ENCODE peak calls at places on chromosomes 1 and 21, in eight cellular contexts. U is K562, Z is IMR-90, O is tibial artery, T is dorsolateral prefrontal cortex, V is colonic mucosa, N is transverse colon, D is PC-3. C is an unnamed sample.

GRCh38 chr1:93963585-93963984 is 54.4 kb upstream of the GCLM start:
- DNase-seq in D (no peak), T (no peak), Z (no peak), U (no peak), O (no peak), V (peak; percentile 47), N (peak; percentile 41), C (no peak)

GRCh38 chr1:226990133-226990716 is 50.1 kb downstream of the COQ8A start:
- DNase-seq in N (peak; percentile 81), V (peak; percentile 88), D (no peak), Z (no peak), U (no peak), O (no peak), T (no peak), C (no peak)

GRCh38 chr1:204731509-204731908 is 46.0 kb upstream of the LRRN2 start:
- DNase-seq in T (no peak), N (no peak), V (peak; percentile 8), Z (no peak), U (no peak), D (no peak), O (no peak), C (no peak)

GRCh38 chr1:236494586-236495207 is 29.1 kb upstream of the LGALS8 start:
- DNase-seq in D (no peak), N (no peak), T (no peak), V (no peak), U (no peak), Z (peak; percentile 18), O (no peak), C (no peak)

GRCh38 chr1:208688656-208689315 is 444.6 kb upstream of the PLXNA2 start:
- DNase-seq in V (no peak), U (no peak), D (no peak), Z (no peak), O (no peak), N (no peak), T (no peak), C (no peak)

GRCh38 chr1:18941221-18942141 is 15.0 kb downstream of the IFFO2 start:
- DNase-seq in Z (peak; percentile 97), D (peak; percentile 63), U (no peak), T (peak; percentile 87), O (no peak), N (no peak), V (no peak), C (peak; percentile 66)

GRCh38 chr21:44793269-44794030 is 8.2 kb downstream of the UBE2G2 start:
- DNase-seq in Z (peak; percentile 58), V (peak; percentile 54), O (no peak), D (peak; percentile 83), T (no peak), U (peak; percentile 78), N (peak; percentile 47), C (peak; percentile 39)

GRCh38 chr1:96370752-96371151 is 350.8 kb upstream of the PTBP2 start:
- DNase-seq in V (no peak), O (no peak), U (no peak), Z (peak; percentile 96), N (no peak), D (peak; percentile 68), T (no peak), C (no peak)

GRCh38 chr1:153438599-153438998 is 21.9 kb downstream of the S100A7 start:
- DNase-seq in D (no peak), Z (no peak), O (no peak), T (no peak), U (no peak), V (no peak), N (no peak), C (no peak)

GRCh38 chr1:16088996-16089395 is 15.5 kb upstream of the FAM131C start:
- DNase-seq in O (no peak), V (no peak), Z (peak; percentile 86), D (peak; percentile 82), N (no peak), T (no peak), U (peak; percentile 48), C (no peak)

GRCh38 chr1:155127105-155127671 is 488 bp upstream of the EFNA1 start:
- DNase-seq in D (peak; percentile 86), Z (peak; percentile 57), U (peak; percentile 41), V (peak; percentile 91), O (peak; percentile 74), N (peak; percentile 89), T (peak; percentile 86), C (peak; percentile 88)

GRCh38 chr1:88175631-88176226 is 508.3 kb upstream of the PKN2 start:
- DNase-seq in U (no peak), N (peak; percentile 11), O (no peak), T (peak; percentile 70), V (peak; percentile 61), Z (peak; percentile 30), D (peak; percentile 31), C (no peak)

GRCh38 chr1:210681158-210681557 is 352.5 kb downstream of the HHAT start:
- DNase-seq in U (no peak), O (no peak), V (no peak), T (no peak), Z (peak; percentile 34), N (no peak), D (no peak), C (no peak)

GRCh38 chr1:12294076-12294475 is 64.2 kb downstream of the VPS13D start:
- DNase-seq in U (no peak), N (no peak), O (no peak), D (no peak), T (no peak), Z (peak; percentile 55), V (no peak), C (no peak)

GRCh38 chr21:29267666-29268065 is 31.1 kb upstream of the BACH1 start:
- DNase-seq in V (no peak), D (no peak), N (no peak), Z (no peak), O (no peak), U (no peak), T (no peak), C (no peak)

GRCh38 chr1:77536813-77537212 is 145.6 kb downstream of the ZZZ3 start:
- DNase-seq in T (no peak), D (peak; percentile 98), Z (peak; percentile 98), V (no peak), N (no peak), U (no peak), O (no peak), C (no peak)

GRCh38 chr1:200619894-200620272 is 668 bp downstream of the KIF14 start:
- DNase-seq in Z (no peak), D (peak; percentile 28), O (no peak), V (no peak), T (no peak), U (no peak), N (no peak), C (no peak)

GRCh38 chr1:81498370-81499184 is 302.2 kb upstream of the ADGRL2 start:
- DNase-seq in D (no peak), N (no peak), Z (no peak), O (no peak), U (no peak), T (no peak), V (no peak), C (no peak)

GRCh38 chr1:211825990-211826389 is 4.6 kb downstream of the LPGAT1 start:
- DNase-seq in U (no peak), O (no peak), V (no peak), N (no peak), Z (peak; percentile 77), D (peak; percentile 50), T (no peak), C (no peak)

GRCh38 chr1:151043163-151043562 is 4.4 kb upstream of the C1orf56 start:
- DNase-seq in U (no peak), O (no peak), N (no peak), T (no peak), D (no peak), Z (no peak), V (no peak), C (no peak)

GRCh38 chr21:45294509-45295291 is 7.0 kb upstream of the POFUT2 start:
- DNase-seq in T (peak; percentile 31), U (no peak), N (peak; percentile 78), O (peak; percentile 98), V (peak; percentile 61), D (peak; percentile 92), Z (peak; percentile 100), C (no peak)

GRCh38 chr1:33009561-33009960 is 27.1 kb downstream of the AK2 start:
- DNase-seq in U (peak; percentile 83), O (peak; percentile 6), Z (no peak), N (no peak), V (no peak), D (no peak), T (no peak), C (no peak)
- H3K27ac ChIP-seq in U (no peak overlapping the region), O (no peak overlapping the region), Z (no peak overlapping the region), N (peak overlapping the region; percentile 14), V (peak overlapping the region; percentile 34), D (peak overlapping the region; percentile 46), T (no peak overlapping the region), C (no peak overlapping the region)

GRCh38 chr1:244350027-244350426 is 101.7 kb downstream of the ADSS2 start:
- DNase-seq in T (no peak), N (no peak), D (no peak), U (no peak), O (no peak), Z (no peak), V (no peak), C (no peak)

GRCh38 chr1:244354810-244355278 is 96.9 kb downstream of the ADSS2 start:
- DNase-seq in O (no peak), Z (peak; percentile 13), T (no peak), D (no peak), N (no peak), U (no peak), V (no peak), C (no peak)

GRCh38 chr1:244353572-244354091 is 98.1 kb downstream of the ADSS2 start:
- DNase-seq in U (peak; percentile 73), N (peak; percentile 68), O (peak; percentile 76), D (peak; percentile 95), Z (peak; percentile 97), T (no peak), V (peak; percentile 80), C (no peak)

GRCh38 chr1:244349581-244350001 is 102.1 kb downstream of the ADSS2 start:
- DNase-seq in Z (peak; percentile 31), D (no peak), U (no peak), O (no peak), T (no peak), N (no peak), V (no peak), C (no peak)

GRCh38 chr1:244352156-244352830 is 99.4 kb downstream of the ADSS2 start:
- DNase-seq in Z (no peak), N (peak; percentile 33), D (no peak), O (no peak), U (no peak), V (peak; percentile 66), T (no peak), C (no peak)
- H3K27ac ChIP-seq in Z (no peak overlapping the region), N (peak overlapping the region; percentile 37), D (no peak overlapping the region), O (no peak overlapping the region), U (no peak overlapping the region), V (peak overlapping the region; percentile 20), T (no peak overlapping the region), C (no peak overlapping the region)

DNA sequence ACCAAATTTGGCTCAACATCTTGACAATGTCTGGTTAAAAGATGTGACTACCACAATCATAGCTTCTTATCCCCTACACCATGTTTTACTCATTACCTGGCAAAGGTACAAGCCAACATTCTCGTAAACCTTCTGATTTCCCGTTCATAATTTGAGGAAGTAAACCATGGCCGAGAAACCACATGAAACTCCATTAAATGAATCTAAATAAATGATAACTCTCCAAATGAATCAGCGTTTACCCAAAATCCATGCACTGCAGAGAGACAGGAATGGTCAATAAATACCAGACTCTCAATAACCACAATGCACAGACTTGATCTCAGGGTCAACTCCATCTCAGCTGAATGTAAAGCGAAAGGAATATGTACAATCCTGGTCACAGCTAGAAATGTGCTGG is 125.2 kb downstream of the TYW3 start:
- DNase-seq in V (no peak), U (no peak), N (no peak), Z (no peak), T (no peak), O (no peak), D (peak; percentile 78), C (no peak)
- H3K27ac ChIP-seq in V (no peak overlapping the region), U (no peak overlapping the region), N (no peak overlapping the region), Z (no peak overlapping the region), T (no peak overlapping the region), O (no peak overlapping the region), D (no peak overlapping the region), C (no peak overlapping the region)

GRCh38 chr1:25805863-25806225 is 5.9 kb downstream of the SELENON start:
- DNase-seq in O (peak; percentile 87), V (no peak), U (no peak), Z (no peak), T (peak; percentile 87), D (no peak), N (no peak), C (no peak)
- H3K27ac ChIP-seq in O (peak overlapping the region; percentile 78), V (no peak overlapping the region), U (no peak overlapping the region), Z (no peak overlapping the region), T (no peak overlapping the region), D (no peak overlapping the region), N (no peak overlapping the region), C (peak overlapping the region; percentile 56)